ENCODE peak calls at places on chromosomes 11 and 22, in five cellular contexts. D is stimulated activated CD4-positive, alpha-beta T cell treated with anti-CD3 and anti-CD28 coated beads, Interleukin-1b, Interleukin-23, amount 100 ng/mL, for 24 hours; F is Peyer's patch; M is fibroblast of the conjunctiva; R is activated effector memory CD4-positive, alpha-beta T cell treated with anti-CD3 and anti-CD28 coated beads, Interleukin-2, amount 50 U/mL, for 16 hours. T is an unnamed sample.

GRCh38 chr11:47616726-47617416 is 22.7 kb upstream of the C1QTNF4 start:
- DNase-seq in M (peak; percentile 79), D (no peak), F (no peak), R (no peak), T (peak; percentile 4)

GRCh38 chr22:18997925-18998315 is 61.8 kb upstream of the PRODH start:
- DNase-seq in M (no peak), F (no peak), R (no peak), D (no peak), T (peak; percentile 4)

GRCh38 chr11:21969841-21970240 is 223.0 kb upstream of the ANO5 start:
- DNase-seq in R (no peak), M (no peak), D (no peak), F (no peak), T (no peak)

GRCh38 chr11:75773595-75774353 is 5.2 kb downstream of the DGAT2 start:
- DNase-seq in F (no peak), M (no peak), D (no peak), R (no peak), T (no peak)

GRCh38 chr11:134412508-134413333 is 679 bp upstream of the B3GAT1 start:
- DNase-seq in F (peak; percentile 49), M (no peak), R (peak; percentile 65), D (no peak), T (peak; percentile 36)

GRCh38 chr22:19823191-19823590 is 31.5 kb downstream of the GNB1L start:
- DNase-seq in R (peak; percentile 53), M (no peak), F (no peak), D (no peak), T (no peak)

GRCh38 chr11:81644239-81644840 is 1089.3 kb downstream of the FAM181B start:
- DNase-seq in F (no peak), D (no peak), R (no peak), M (peak; percentile 20), T (peak; percentile 14)

GRCh38 chr22:19630614-19631013 is 83.7 kb upstream of the SEPTIN5 start:
- DNase-seq in M (no peak), F (no peak), D (no peak), R (no peak), T (no peak)

GRCh38 chr11:14308114-14308896 is 50.7 kb downstream of the RRAS2 start:
- DNase-seq in R (no peak), M (peak; percentile 44), D (no peak), F (no peak), T (no peak)

GRCh38 chr11:68980776-68981065 is at the start of gene MRGPRD:
- DNase-seq in R (peak; percentile 22), D (no peak), F (no peak), M (no peak), T (no peak)

GRCh38 chr22:34035209-34035608 is 114.9 kb upstream of the LARGE1 start:
- DNase-seq in D (no peak), F (no peak), R (no peak), M (no peak), T (no peak)

GRCh38 chr11:126607374-126607773 is 251.9 kb downstream of the ST3GAL4 start:
- DNase-seq in M (peak; percentile 21), R (no peak), D (no peak), F (no peak), T (peak; percentile 72)

GRCh38 chr11:1845571-1846452 is 7.0 kb downstream of the TNNI2 start:
- DNase-seq in D (no peak), F (no peak), R (no peak), M (no peak), T (no peak)

GRCh38 chr22:32775957-32776356 is 25.5 kb upstream of the TIMP3 start:
- DNase-seq in R (no peak), D (no peak), F (no peak), M (no peak), T (no peak)

GRCh38 chr22:40200795-40201194 is 23.1 kb downstream of the TNRC6B start:
- DNase-seq in D (no peak), R (peak; percentile 60), F (no peak), M (no peak), T (no peak)

GRCh38 chr11:15327786-15328231 is 213.1 kb downstream of the INSC start:
- DNase-seq in F (peak; percentile 68), D (no peak), M (no peak), R (no peak), T (peak; percentile 64)

GRCh38 chr22:37184816-37185541 is 3.1 kb downstream of the C1QTNF6 start:
- DNase-seq in D (no peak), F (peak; percentile 27), R (no peak), M (no peak), T (no peak)

GRCh38 chr11:65242389-65242788 is 19.4 kb upstream of the POLA2 start:
- DNase-seq in F (no peak), D (no peak), R (no peak), M (no peak), T (no peak)

GRCh38 chr11:63518548-63518947 is 12.7 kb downstream of the LGALS12 start:
- DNase-seq in M (no peak), D (no peak), R (no peak), F (no peak), T (no peak)